ENCODE peak calls at places on chromosomes 7 and 10, in five cellular contexts. G is heart left ventricle, C is neural progenitor cell, S is upper lobe of right lung, W is transverse colon. I is an unnamed sample. For H3K4me1, the result is how much of the 10 kb centered on the place peaks cover.

GRCh38 chr10:33521062-33521461 is 186.6 kb upstream of the NRP1 start:
- DNase-seq in G (no peak), C (no peak), S (no peak), W (no peak), I (no peak)

GRCh38 chr10:76251773-76252617 is 820.6 kb downstream of the LRMDA start:
- DNase-seq in G (peak), C (no peak), S (peak), W (peak), I (peak)

GRCh38 chr7:41006591-41006990 is 696.3 kb downstream of the INHBA start:
- DNase-seq in G (no peak), C (no peak), S (no peak), W (no peak), I (no peak)

GRCh38 chr7:46131916-46132795 is 211.1 kb upstream of the IGFBP3 start:
- DNase-seq in G (no peak), C (peak), S (no peak), W (no peak), I (no peak)

GRCh38 chr10:77318739-77319138 is 318.9 kb downstream of the KCNMA1 start:
- DNase-seq in G (no peak), C (no peak), S (no peak), W (no peak), I (no peak)

GRCh38 chr10:101956105-101956504 is 99.9 kb downstream of the ARMH3 start:
- DNase-seq in G (no peak), C (peak), S (no peak), W (no peak), I (no peak)

GRCh38 chr10:43257210-43258031 is 9.4 kb downstream of the RASGEF1A start:
- DNase-seq in G (no peak), C (no peak), S (no peak), W (no peak), I (no peak)

GRCh38 chr7:73844848-73845460 is 2.6 kb upstream of the METTL27 start:
- DNase-seq in G (no peak), C (no peak), S (no peak), W (no peak), I (no peak)

GRCh38 chr7:69864822-69865221 is 266.5 kb downstream of the AUTS2 start:
- DNase-seq in G (no peak), C (no peak), S (no peak), W (no peak), I (no peak)

GRCh38 chr10:17512341-17513001 is 58.1 kb upstream of the ST8SIA6 start:
- DNase-seq in G (no peak), C (no peak), S (no peak), W (peak), I (peak)

GRCh38 chr10:31318382-31318853 is 598 bp upstream of the ZEB1 start:
- DNase-seq in G (peak), C (peak), S (no peak), W (no peak), I (no peak)

GRCh38 chr10:10804998-10805737 is 212.5 kb upstream of the CELF2 start:
- DNase-seq in G (no peak), C (no peak), S (no peak), W (no peak), I (no peak)

GRCh38 chr10:58942724-58943123 is 233.7 kb upstream of the PHYHIPL start:
- DNase-seq in G (no peak), C (no peak), S (no peak), W (no peak), I (no peak)

GRCh38 chr10:26380815-26381214 is 57.3 kb upstream of the APBB1IP start:
- DNase-seq in G (no peak), C (no peak), S (no peak), W (no peak), I (no peak)

GRCh38 chr7:46518713-46519112 is 597.6 kb upstream of the IGFBP3 start:
- DNase-seq in G (no peak), C (no peak), S (no peak), W (no peak), I (no peak)

GRCh38 chr10:74011762-74012161 is 13.8 kb downstream of the VCL start:
- DNase-seq in G (peak), C (peak), S (no peak), W (no peak), I (no peak)

GRCh38 chr10:132450466-132450824 is 53.4 kb downstream of the PWWP2B start:
- DNase-seq in G (peak), C (no peak), S (no peak), W (peak), I (no peak)

GRCh38 chr10:124601016-124601415 is 139.4 kb downstream of the LHPP start:
- DNase-seq in G (no peak), C (no peak), S (no peak), W (no peak), I (peak)

GRCh38 chr10:103550229-103550628 is 56.7 kb downstream of the NEURL1 start:
- DNase-seq in G (no peak), C (no peak), S (peak), W (no peak), I (no peak)

GRCh38 chr7:906776-907157 is 30.4 kb downstream of the GET4 start:
- DNase-seq in G (no peak), C (no peak), S (no peak), W (no peak), I (peak)

GRCh38 chr10:118835682-118836326 is 81.0 kb upstream of the CACUL1 start:
- DNase-seq in G (no peak), C (no peak), S (no peak), W (peak), I (peak)

GRCh38 chr7:356691-357462 is 66.9 kb downstream of the FOXL3 start:
- DNase-seq in G (no peak), C (no peak), S (no peak), W (no peak), I (no peak)

GRCh38 chr7:74070619-74070920 is 13.0 kb upstream of the LIMK1 start:
- DNase-seq in G (no peak), C (no peak), S (peak), W (no peak), I (no peak)

GRCh38 chr10:35409094-35409582 is 72.8 kb downstream of the CCNY start:
- DNase-seq in G (peak), C (no peak), S (no peak), W (no peak), I (no peak)

GRCh38 chr7:77982926-77983550 is 184.5 kb downstream of the PHTF2 start:
- DNase-seq in G (no peak), C (no peak), S (no peak), W (no peak), I (no peak)

GRCh38 chr7:151798851-151799428 is 78.0 kb downstream of the PRKAG2 start:
- DNase-seq in G (no peak), C (no peak), S (peak), W (no peak), I (no peak)

GRCh38 chr10:106424981-106425380 is 739.5 kb downstream of the SORCS1 start:
- DNase-seq in G (no peak), C (no peak), S (no peak), W (no peak), I (no peak)

GRCh38 chr7:131294553-131294952 is 33.1 kb upstream of the MKLN1 start:
- DNase-seq in G (no peak), C (no peak), S (no peak), W (no peak), I (no peak)

GRCh38 chr10:4658777-4659176 is 167.2 kb upstream of the AKR1E2 start:
- DNase-seq in G (no peak), C (no peak), S (no peak), W (no peak), I (no peak)

GRCh38 chr10:101258179-101258885 is 29.1 kb upstream of the LBX1 start:
- DNase-seq in G (no peak), C (no peak), S (no peak), W (no peak), I (no peak)

GRCh38 chr7:74193054-74193453 is 16.8 kb upstream of the LAT2 start:
- DNase-seq in G (no peak), C (no peak), S (no peak), W (no peak), I (no peak)

GRCh38 chr7:149544028-149544427 is 46.4 kb upstream of the ZNF746 start:
- DNase-seq in G (no peak), C (no peak), S (no peak), W (no peak), I (no peak)

GRCh38 chr7:30896783-30897617 is 14.7 kb upstream of the AQP1 start:
- DNase-seq in G (no peak), C (no peak), S (peak), W (no peak), I (peak)

GRCh38 chr7:94605031-94605430 is 50.9 kb downstream of the SGCE start:
- DNase-seq in G (no peak), C (no peak), S (no peak), W (no peak), I (no peak)

GRCh38 chr10:88389456-88389855 is 193.7 kb downstream of the RNLS start:
- DNase-seq in G (no peak), C (peak), S (no peak), W (peak), I (no peak)
- TF ChIP-seq CTCF in G (peak), C (peak), S (peak), W (peak), I (peak)

GRCh38 chr7:36473454-36474282 is 84.0 kb downstream of the ANLN start:
- DNase-seq in G (peak), C (peak), S (no peak), W (peak), I (no peak)
- H3K4me1 ChIP-seq in G (under half), C (under half), S (under half), W (under half), I (under half)

GRCh38 chr10:28661035-28661434 is 16.3 kb upstream of the BAMBI start:
- DNase-seq in G (no peak), C (no peak), S (no peak), W (no peak), I (no peak)
- TF ChIP-seq CTCF in G (no peak), C (no peak), S (no peak), W (no peak), I (no peak)

GRCh38 chr10:79378647-79379511 is 31.6 kb downstream of the PPIF start:
- DNase-seq in G (peak), C (no peak), S (no peak), W (peak), I (peak)
- H3K4me1 ChIP-seq in G (under half), C (under half), S (under half), W (under half), I (under half)